ENCODE peak calls at places on chromosomes 2 and 18, in seven cellular contexts. D, S, V, R, F, A and H are unnamed samples.

GRCh38 chr2:17728210-17728609 is 25.4 kb downstream of the SMC6 start:
- DNase-seq in D (no peak), S (no peak), V (no peak), R (no peak), F (no peak), A (no peak), H (no peak)

GRCh38 chr2:20351555-20352229 is 1.0 kb upstream of the PUM2 start:
- DNase-seq in D (no peak), S (peak; percentile 72), V (no peak), R (no peak), F (no peak), A (no peak), H (no peak)

GRCh38 chr2:191927991-191928390 is 81.1 kb upstream of the CAVIN2 start:
- DNase-seq in D (no peak), S (no peak), V (no peak), R (no peak), F (no peak), A (no peak), H (no peak)

GRCh38 chr2:9422321-9423099 is 818 bp downstream of the ITGB1BP1 start:
- DNase-seq in D (no peak), S (peak; percentile 31), V (peak; percentile 71), R (peak; percentile 74), F (peak; percentile 72), A (peak; percentile 69), H (peak; percentile 69)

GRCh38 chr18:25974630-25975077 is 115.8 kb downstream of the SS18 start:
- DNase-seq in D (no peak), S (no peak), V (no peak), R (no peak), F (no peak), A (no peak), H (peak; percentile 35)

GRCh38 chr2:54227798-54228197 is 28.2 kb downstream of the TSPYL6 start:
- DNase-seq in D (no peak), S (no peak), V (no peak), R (no peak), F (no peak), A (no peak), H (no peak)

GRCh38 chr2:69969991-69970390 is 8.6 kb upstream of the ASPRV1 start:
- DNase-seq in D (no peak), S (no peak), V (no peak), R (no peak), F (peak; percentile 24), A (no peak), H (no peak)

GRCh38 chr2:238108423-238109201 is 8.5 kb downstream of the ESPNL start:
- DNase-seq in D (no peak), S (no peak), V (no peak), R (peak; percentile 40), F (peak; percentile 61), A (peak; percentile 86), H (no peak)

GRCh38 chr18:77911973-77912372 is 662.3 kb downstream of the GALR1 start:
- DNase-seq in D (no peak), S (no peak), V (no peak), R (no peak), F (no peak), A (no peak), H (no peak)

GRCh38 chr2:103798291-103798690 is 1036.5 kb downstream of the TMEM182 start:
- DNase-seq in D (no peak), S (no peak), V (no peak), R (no peak), F (no peak), A (no peak), H (no peak)

GRCh38 chr18:5582054-5582453 is 38.3 kb upstream of the EPB41L3 start:
- DNase-seq in D (no peak), S (no peak), V (no peak), R (no peak), F (no peak), A (no peak), H (peak; percentile 26)

GRCh38 chr2:217972037-217972436 is 30.8 kb downstream of the TNS1 start:
- DNase-seq in D (no peak), S (no peak), V (no peak), R (peak; percentile 25), F (no peak), A (no peak), H (no peak)

GRCh38 chr18:37538526-37539205 is 26.9 kb downstream of the CELF4 start:
- DNase-seq in D (no peak), S (no peak), V (no peak), R (no peak), F (no peak), A (no peak), H (no peak)

GRCh38 chr2:112881217-112882000 is 29.6 kb upstream of the IL37 start:
- DNase-seq in D (no peak), S (peak; percentile 48), V (no peak), R (no peak), F (no peak), A (no peak), H (no peak)

GRCh38 chr18:32696376-32696775 is 76.4 kb downstream of the KLHL14 start:
- DNase-seq in D (no peak), S (no peak), V (no peak), R (no peak), F (no peak), A (no peak), H (no peak)

GRCh38 chr18:55354795-55355194 is 233.2 kb downstream of the TCF4 start:
- DNase-seq in D (no peak), S (no peak), V (no peak), R (no peak), F (no peak), A (no peak), H (no peak)

GRCh38 chr18:61398961-61399632 is 65.9 kb downstream of the CDH20 start:
- DNase-seq in D (no peak), S (no peak), V (no peak), R (no peak), F (no peak), A (no peak), H (no peak)

GRCh38 chr18:56112013-56112749 is 524.2 kb upstream of the TCF4 start:
- DNase-seq in D (no peak), S (no peak), V (no peak), R (no peak), F (no peak), A (no peak), H (no peak)

GRCh38 chr2:117717072-117717471 is 97.4 kb upstream of the DDX18 start:
- DNase-seq in D (no peak), S (no peak), V (no peak), R (no peak), F (no peak), A (no peak), H (no peak)

GRCh38 chr2:162888641-162889040 is 50.1 kb upstream of the KCNH7 start:
- DNase-seq in D (no peak), S (no peak), V (no peak), R (no peak), F (no peak), A (no peak), H (no peak)

GRCh38 chr2:229945975-229946374 is 23.7 kb downstream of the FBXO36 start:
- DNase-seq in D (no peak), S (no peak), V (no peak), R (no peak), F (no peak), A (no peak), H (no peak)

GRCh38 chr2:53473236-53473635 is 294.4 kb upstream of the CHAC2 start:
- DNase-seq in D (no peak), S (peak; percentile 44), V (no peak), R (no peak), F (no peak), A (no peak), H (peak; percentile 34)

GRCh38 chr2:96884299-96885156 is 14.6 kb upstream of the SEMA4C start:
- DNase-seq in D (no peak), S (no peak), V (no peak), R (no peak), F (no peak), A (no peak), H (no peak)

GRCh38 chr2:64737547-64737946 is 83.8 kb upstream of the SERTAD2 start:
- DNase-seq in D (no peak), S (no peak), V (no peak), R (no peak), F (no peak), A (no peak), H (no peak)

DNA sequence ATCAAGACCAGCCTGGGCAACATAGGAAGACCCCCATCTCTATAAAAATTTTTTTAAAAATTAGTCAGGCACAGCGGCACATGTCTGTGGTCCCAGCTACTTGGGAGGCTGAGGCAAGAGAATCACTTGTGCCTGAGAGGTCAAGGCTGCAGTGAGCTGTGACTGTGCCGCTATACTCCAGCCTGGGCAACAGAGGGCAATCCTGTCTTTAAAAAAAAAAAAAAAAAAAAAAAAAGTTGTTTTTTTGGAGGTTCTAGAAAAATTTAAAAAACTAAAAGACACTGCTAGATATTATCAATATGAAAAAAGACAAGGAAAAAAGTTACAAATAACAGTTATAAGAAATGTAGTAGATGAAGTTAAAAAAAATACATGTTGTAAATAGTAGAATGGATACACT is 56.1 kb upstream of the C2orf15 start:
- DNase-seq in D (no peak), S (peak; percentile 9), V (no peak), R (no peak), F (no peak), A (no peak), H (no peak)
- TF ChIP-seq CTCF in D (no peak), S (peak; percentile 22), V (peak; percentile 26), R (no peak), F (no peak), A (no peak), H (no peak)

DNA sequence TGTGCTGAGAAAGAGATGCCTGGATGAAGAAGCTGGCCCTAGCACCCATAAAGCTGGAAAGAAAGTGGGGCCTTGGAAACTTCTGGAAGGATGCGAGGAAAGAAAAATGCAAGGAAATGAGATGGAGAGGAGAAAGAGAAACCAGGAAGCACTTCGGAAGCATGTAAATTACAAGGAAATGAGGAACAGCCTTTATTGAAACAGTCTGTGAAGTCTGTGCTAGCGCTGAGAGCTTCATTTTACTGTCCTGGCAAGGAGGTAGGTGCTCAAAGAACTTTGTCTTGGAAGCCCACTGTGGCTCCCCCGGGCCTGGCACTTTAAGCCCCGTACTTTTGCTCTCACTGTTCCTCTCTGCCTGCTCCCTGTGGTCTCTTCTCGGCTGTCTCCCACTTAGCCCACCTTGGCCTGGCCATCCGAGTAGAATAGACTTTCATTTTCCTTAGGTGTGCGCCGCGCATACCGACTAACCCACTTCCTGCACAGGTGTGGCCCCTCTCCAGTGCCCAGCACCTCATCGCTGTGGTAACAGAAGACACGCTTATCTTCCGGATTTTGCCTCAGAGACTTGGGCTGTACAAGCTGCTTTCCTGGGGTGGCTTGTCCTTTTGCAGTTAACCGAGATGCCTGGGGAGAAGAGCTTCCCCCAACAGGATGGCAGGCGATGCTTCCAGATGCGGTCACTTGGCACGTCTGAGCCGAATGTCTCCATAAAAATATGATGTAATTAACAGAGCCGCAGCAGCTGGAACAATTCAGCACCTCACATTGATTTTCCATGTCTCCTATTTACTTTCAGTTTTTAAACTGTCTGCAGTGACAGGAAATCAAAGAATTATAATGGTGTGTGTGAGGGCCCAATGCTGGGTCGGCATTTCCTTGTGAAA is 199.6 kb downstream of the HRH4 start:
- DNase-seq in D (no peak), S (peak; percentile 29), V (no peak), R (peak; percentile 64), F (peak; percentile 72), A (peak; percentile 62), H (peak; percentile 16)
- H3K27ac ChIP-seq in D (peak overlapping the region; percentile 71), S (no peak overlapping the region), V (no peak overlapping the region), R (peak overlapping the region; percentile 67), F (peak overlapping the region; percentile 56), A (peak overlapping the region; percentile 46), H (no peak overlapping the region)

GRCh38 chr2:47402805-47403691 is at the start of gene MSH2:
- DNase-seq in D (peak; percentile 91), S (peak; percentile 93), V (peak; percentile 100), R (peak; percentile 95), F (peak; percentile 95), A (peak; percentile 96), H (peak; percentile 96)
- TF ChIP-seq POLR2A in D (no peak), S (peak; percentile 55), V (peak; percentile 78), R (no peak), F (no peak), A (peak; percentile 9), H (no peak)

GRCh38 chr2:148509703-148510036 is 134.9 kb upstream of the EPC2 start:
- DNase-seq in D (no peak), S (no peak), V (no peak), R (no peak), F (no peak), A (no peak), H (no peak)
- TF ChIP-seq CTCF in D (no peak), S (no peak), V (no peak), R (no peak), F (no peak), A (no peak), H (no peak)